ENCODE peak calls at places on chromosomes 5 and 9, in five cellular contexts. V is aorta, X is testis, D is adipocyte, B is uterus. A is an unnamed sample.

GRCh38 chr5:40483316-40483715 is 196.4 kb upstream of the PTGER4 start:
- DNase-seq in V (no peak), X (no peak), D (no peak), B (no peak), A (no peak)

GRCh38 chr9:129408535-129409215 is 212.2 kb downstream of the C9orf50 start:
- DNase-seq in V (peak; percentile 53), X (peak; percentile 73), D (no peak), B (no peak), A (no peak)

GRCh38 chr5:36079200-36079761 is 12.6 kb upstream of the UGT3A2 start:
- DNase-seq in V (no peak), X (peak; percentile 39), D (peak; percentile 72), B (no peak), A (peak; percentile 13)

GRCh38 chr9:1709347-1709746 is 305.8 kb upstream of the SMARCA2 start:
- DNase-seq in V (no peak), X (no peak), D (no peak), B (no peak), A (peak; percentile 19)

GRCh38 chr9:122389799-122390481 is 19.1 kb downstream of the PTGS1 start:
- DNase-seq in V (no peak), X (no peak), D (no peak), B (no peak), A (no peak)

GRCh38 chr5:321726-322251 is 275 bp downstream of the AHRR start:
- DNase-seq in V (no peak), X (peak; percentile 11), D (peak; percentile 48), B (no peak), A (no peak)

GRCh38 chr5:122738088-122738487 is 36.8 kb upstream of the SNX2 start:
- DNase-seq in V (no peak), X (no peak), D (no peak), B (no peak), A (no peak)

GRCh38 chr9:70390922-70391321 is 23.5 kb downstream of the KLF9 start:
- DNase-seq in V (no peak), X (no peak), D (no peak), B (no peak), A (no peak)

GRCh38 chr9:34451135-34451534 is 7.2 kb downstream of the FAM219A start:
- DNase-seq in V (no peak), X (no peak), D (no peak), B (no peak), A (no peak)

GRCh38 chr9:88056876-88057275 is 81.4 kb downstream of the SPATA31C2 start:
- DNase-seq in V (no peak), X (no peak), D (peak; percentile 17), B (no peak), A (no peak)

GRCh38 chr5:3715048-3715447 is 119.4 kb downstream of the IRX1 start:
- DNase-seq in V (no peak), X (no peak), D (no peak), B (no peak), A (no peak)

GRCh38 chr5:160919610-160920009 is 67.6 kb upstream of the ATP10B start:
- DNase-seq in V (no peak), X (no peak), D (no peak), B (no peak), A (no peak)

GRCh38 chr9:133371261-133371711 is 4.6 kb downstream of the SURF4 start:
- DNase-seq in V (no peak), X (no peak), D (no peak), B (no peak), A (no peak)

GRCh38 chr9:120326076-120326693 is 253.8 kb downstream of the CDK5RAP2 start:
- DNase-seq in V (no peak), X (no peak), D (no peak), B (no peak), A (no peak)

GRCh38 chr5:67293177-67293576 is 96.6 kb upstream of the CD180 start:
- DNase-seq in V (no peak), X (no peak), D (no peak), B (no peak), A (no peak)

GRCh38 chr5:36875051-36875788 is 1.3 kb upstream of the NIPBL start:
- DNase-seq in V (peak; percentile 69), X (peak; percentile 83), D (peak; percentile 82), B (peak; percentile 32), A (peak; percentile 63)

GRCh38 chr5:170057311-170057710 is 48.4 kb upstream of the FOXI1 start:
- DNase-seq in V (no peak), X (no peak), D (no peak), B (no peak), A (no peak)

GRCh38 chr5:21663082-21663481 is 1190.1 kb downstream of the CDH12 start:
- DNase-seq in V (no peak), X (no peak), D (no peak), B (no peak), A (no peak)

GRCh38 chr9:124716795-124717194 is 54.3 kb downstream of the NR6A1 start:
- DNase-seq in V (no peak), X (no peak), D (no peak), B (no peak), A (no peak)

GRCh38 chr5:105836263-105836662 is 1834.5 kb downstream of the EFNA5 start:
- DNase-seq in V (no peak), X (no peak), D (peak; percentile 91), B (no peak), A (no peak)

GRCh38 chr5:9425710-9426109 is 120.2 kb downstream of the SEMA5A start:
- DNase-seq in V (no peak), X (no peak), D (no peak), B (no peak), A (no peak)

GRCh38 chr5:4518924-4519660 is 621.0 kb upstream of the ADAMTS16 start:
- DNase-seq in V (no peak), X (no peak), D (no peak), B (no peak), A (no peak)

GRCh38 chr5:175895701-175896102 is 24.3 kb downstream of the CPLX2 start:
- DNase-seq in V (no peak), X (no peak), D (no peak), B (no peak), A (no peak)
- H3K4me3 ChIP-seq in V (no peak overlapping the region), X (no peak overlapping the region), D (no peak overlapping the region), B (no peak overlapping the region), A (no peak overlapping the region)

DNA sequence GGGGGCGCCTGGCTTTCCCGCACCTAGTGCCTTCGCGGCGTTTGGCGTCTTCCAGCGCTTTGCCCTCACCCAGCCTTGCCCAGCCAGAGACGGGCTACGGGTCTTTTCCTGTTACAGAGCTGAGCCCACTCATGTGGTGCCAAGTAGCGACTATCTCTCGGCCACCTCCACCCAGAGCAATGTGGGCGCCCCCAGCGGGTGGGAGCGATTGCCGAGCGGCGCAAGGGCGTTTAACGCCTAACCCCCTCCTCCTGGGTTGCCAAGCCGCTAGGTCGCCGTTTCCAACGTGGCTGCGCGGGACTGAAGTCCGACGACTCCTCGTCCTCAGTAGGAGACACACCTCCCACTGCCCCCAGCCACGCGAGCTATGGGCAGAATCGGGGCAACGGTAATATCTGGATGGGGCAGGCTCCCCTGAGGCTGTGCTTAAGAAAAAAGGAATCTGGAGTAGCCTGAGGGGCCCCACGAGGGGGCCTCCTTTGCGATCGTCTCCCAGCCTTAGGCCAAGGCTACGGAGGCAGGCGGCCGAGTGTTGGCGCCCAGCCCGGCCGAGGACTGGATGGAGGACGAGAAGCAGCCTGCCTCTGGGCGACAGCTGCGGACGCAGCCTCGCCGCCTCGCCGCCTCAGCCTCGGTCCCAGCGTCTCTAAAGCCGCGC is 5.8 kb downstream of the TLX3 start:
- DNase-seq in V (peak; percentile 54), X (peak; percentile 50), D (peak; percentile 41), B (no peak), A (no peak)
- H3K4me3 ChIP-seq in V (no peak overlapping the region), X (no peak overlapping the region), D (peak overlapping the region; percentile 36), B (no peak overlapping the region), A (no peak overlapping the region)

GRCh38 chr9:131008909-131009618 is at the start of gene LAMC3:
- DNase-seq in V (no peak), X (peak; percentile 56), D (peak; percentile 51), B (no peak), A (peak; percentile 39)
- H3K4me3 ChIP-seq in V (peak within 1 kb of the TSS; percentile 13), X (peak within 1 kb of the TSS; percentile 64), D (peak within 1 kb of the TSS; percentile 70), B (no peak within 1 kb of the TSS), A (no peak within 1 kb of the TSS)

DNA sequence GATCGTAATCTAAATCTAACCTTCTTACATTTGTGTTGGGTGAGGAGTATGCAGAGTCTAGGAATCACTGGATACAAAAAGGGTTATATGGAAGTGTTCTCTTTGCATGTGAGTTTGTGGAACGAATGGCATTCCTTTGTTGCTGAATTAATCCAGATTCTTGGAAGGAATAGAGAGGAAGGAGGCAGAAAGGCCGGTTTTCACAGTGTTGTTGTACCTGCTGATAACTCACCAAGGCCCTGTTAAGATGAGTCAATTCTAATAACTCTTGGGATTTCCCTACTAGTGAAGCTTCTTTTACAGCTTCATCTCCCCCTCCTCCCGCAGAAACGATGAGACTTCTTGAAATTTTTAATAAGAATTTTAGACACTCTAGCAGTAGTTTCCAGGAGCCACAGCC is 84.0 kb downstream of the ZSWIM6 start:
- DNase-seq in V (no peak), X (no peak), D (no peak), B (no peak), A (no peak)
- H3K4me3 ChIP-seq in V (no peak overlapping the region), X (no peak overlapping the region), D (no peak overlapping the region), B (no peak overlapping the region), A (no peak overlapping the region)

A was measured in adrenal gland.